ENCODE peak calls at places on chromosomes 3 and 15, in four cellular contexts. W is BJ, Z is heart right ventricle, L is dorsolateral prefrontal cortex. V is an unnamed sample.
A peak's percentile ranks its signal among the peaks of the same experiment; 100 is the strongest.

GRCh38 chr15:61828860-61829513 is 231.3 kb downstream of the VPS13C start:
- DNase-seq in Z (no peak), W (no peak), L (no peak), V (no peak)

GRCh38 chr3:10173926-10174435 is 9.3 kb downstream of the IRAK2 start:
- DNase-seq in Z (peak; percentile 32), W (peak; percentile 78), L (no peak), V (peak; percentile 63)

GRCh38 chr15:82999905-83000671 is 11.4 kb downstream of the C15orf40 start:
- DNase-seq in W (no peak), Z (no peak), L (no peak), V (no peak)

GRCh38 chr15:77036537-77037474 is 34.1 kb downstream of the TSPAN3 start:
- DNase-seq in L (peak; percentile 32), W (no peak), Z (no peak), V (peak; percentile 27)

GRCh38 chr3:9231488-9231887 is 18.0 kb downstream of the SRGAP3 start:
- DNase-seq in W (no peak), Z (no peak), L (no peak), V (no peak)

GRCh38 chr15:58761010-58761388 is 10.1 kb upstream of the MINDY2 start:
- DNase-seq in W (no peak), Z (no peak), L (no peak), V (no peak)

GRCh38 chr3:66411436-66411835 is 89.4 kb downstream of the LRIG1 start:
- DNase-seq in L (no peak), Z (no peak), W (no peak), V (no peak)

GRCh38 chr3:194141415-194142155 is 5.6 kb downstream of the HES1 start:
- DNase-seq in Z (peak; percentile 93), L (peak; percentile 79), W (no peak), V (peak; percentile 88)

GRCh38 chr3:143331336-143331735 is 211.8 kb downstream of the CHST2 start:
- DNase-seq in Z (no peak), W (no peak), L (peak; percentile 37), V (no peak)

GRCh38 chr3:40891186-40891585 is 308.1 kb upstream of the CTNNB1 start:
- DNase-seq in Z (no peak), L (no peak), W (no peak), V (no peak)

GRCh38 chr15:39239562-39239961 is 341.3 kb upstream of the THBS1 start:
- DNase-seq in Z (no peak), L (no peak), W (peak; percentile 73), V (no peak)

GRCh38 chr3:188578579-188579363 is 424.8 kb downstream of the LPP start:
- DNase-seq in L (no peak), W (no peak), Z (peak; percentile 34), V (peak; percentile 30)

GRCh38 chr3:23253214-23253613 is 50.1 kb downstream of the UBE2E2 start:
- DNase-seq in Z (no peak), W (no peak), L (no peak), V (no peak)

GRCh38 chr15:40330368-40330836 is 6.9 kb downstream of the INAFM2 start:
- DNase-seq in L (no peak), W (no peak), Z (no peak), V (peak; percentile 90)

GRCh38 chr3:175865724-175866123 is 1006.6 kb downstream of the NAALADL2 start:
- DNase-seq in Z (no peak), W (no peak), L (no peak), V (no peak)

GRCh38 chr15:101676965-101677364 is 24.8 kb upstream of the TM2D3 start:
- DNase-seq in Z (no peak), W (peak; percentile 81), L (no peak), V (no peak)

GRCh38 chr15:49855917-49856637 is 235.2 kb downstream of the DTWD1 start:
- DNase-seq in W (peak; percentile 94), L (no peak), Z (no peak), V (no peak)

DNA sequence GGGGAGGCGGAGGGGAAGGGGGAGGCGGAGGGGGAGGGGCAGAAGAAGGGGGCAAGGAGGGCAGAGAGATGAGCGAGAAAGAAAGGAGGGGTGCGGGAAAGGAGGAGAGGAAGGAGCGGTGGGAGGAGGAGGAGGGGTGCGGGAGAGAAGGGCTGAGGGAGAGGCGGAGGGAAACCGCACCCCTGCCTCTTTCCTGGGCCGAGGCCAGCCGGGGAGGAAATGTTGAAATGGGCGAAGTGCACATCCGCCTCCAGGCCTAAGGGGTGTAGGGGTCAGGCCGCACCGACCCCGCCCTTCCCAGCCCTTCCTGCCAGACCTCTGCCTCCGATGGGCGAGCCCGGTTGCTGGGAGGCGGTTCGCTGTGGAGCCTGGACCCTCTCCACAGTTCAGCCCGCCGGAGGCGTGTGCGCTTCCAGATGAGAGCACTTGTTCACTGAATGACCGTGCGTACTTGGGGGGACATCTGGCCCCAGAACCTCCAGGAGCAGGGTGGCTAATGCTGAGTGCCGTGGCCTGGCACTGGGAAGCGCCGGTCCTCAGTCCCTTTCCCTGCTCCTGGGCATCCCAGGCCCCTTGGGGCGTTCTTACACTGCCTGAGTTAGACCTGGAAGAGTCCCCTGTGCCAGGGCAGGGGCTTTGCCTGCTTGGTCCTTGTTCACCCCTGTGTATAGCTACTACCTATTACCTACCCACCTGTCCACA is 110.3 kb upstream of the KLF13 start:
- DNase-seq in W (no peak), L (peak; percentile 58), Z (peak; percentile 93), V (peak; percentile 97)
- H3K27me3 ChIP-seq in W (peaks cover 3% of the 10 kb centered on the region), L (no peaks in the 10 kb centered on the region), Z (no peaks in the 10 kb centered on the region), V (no peaks in the 10 kb centered on the region)

GRCh38 chr3:129618186-129618820 is 11.8 kb upstream of the PLXND1 start:
- DNase-seq in L (no peak), Z (peak; percentile 31), W (no peak), V (no peak)
- H3K4me3 ChIP-seq in L (no peak overlapping the region), Z (no peak overlapping the region), W (no peak overlapping the region), V (no peak overlapping the region)

DNA sequence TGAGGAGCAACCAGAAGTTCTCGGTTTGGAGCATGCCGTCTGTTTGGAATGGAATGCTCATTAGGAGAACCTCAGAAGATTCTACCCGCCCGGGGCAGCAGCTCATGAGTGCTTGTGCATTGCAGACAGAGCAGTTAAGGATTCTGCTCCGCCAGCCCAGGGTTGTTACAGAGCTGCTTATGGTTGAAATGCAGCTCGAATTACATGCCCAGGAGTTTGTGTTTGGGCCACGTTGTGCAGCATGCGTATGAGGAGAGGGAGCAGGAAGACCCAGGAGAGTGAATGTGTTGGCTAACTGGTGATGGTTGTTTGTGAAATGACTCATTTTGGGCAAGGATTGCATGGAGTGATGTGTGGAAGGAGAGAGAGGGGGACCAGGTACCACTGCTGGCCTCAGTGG is 9.0 kb downstream of the FGD5 start:
- DNase-seq in L (no peak), Z (no peak), W (no peak), V (no peak)
- H3K27me3 ChIP-seq in L (no peaks in the 10 kb centered on the region), Z (no peaks in the 10 kb centered on the region), W (peaks cover 2% of the 10 kb centered on the region), V (no peaks in the 10 kb centered on the region)

GRCh38 chr3:124969190-124969589 is 34.6 kb upstream of the MUC13 start:
- DNase-seq in W (no peak), L (no peak), Z (no peak), V (no peak)
- H3K4me3 ChIP-seq in W (no peak overlapping the region), L (no peak overlapping the region), Z (no peak overlapping the region), V (no peak overlapping the region)

GRCh38 chr15:93478922-93479321 is 389.9 kb upstream of the RGMA start:
- DNase-seq in Z (no peak), L (no peak), W (no peak), V (no peak)
- H3K27me3 ChIP-seq in Z (no peaks in the 10 kb centered on the region), L (no peaks in the 10 kb centered on the region), W (no peaks in the 10 kb centered on the region), V (no peaks in the 10 kb centered on the region)

GRCh38 chr3:53131136-53131495 is 881 bp upstream of the RFT1 start:
- DNase-seq in W (no peak), Z (no peak), L (no peak), V (no peak)
- H3K4me3 ChIP-seq in W (no peak overlapping the region), Z (peak overlapping the region; percentile 85), L (no peak overlapping the region), V (no peak overlapping the region)

GRCh38 chr3:195812366-195812765 is 637 bp upstream of the MUC4 start:
- DNase-seq in Z (no peak), L (no peak), W (no peak), V (no peak)
- H3K27me3 ChIP-seq in Z (peaks cover 16% of the 10 kb centered on the region), L (no peaks in the 10 kb centered on the region), W (peaks cover 3% of the 10 kb centered on the region), V (no peaks in the 10 kb centered on the region)

DNA sequence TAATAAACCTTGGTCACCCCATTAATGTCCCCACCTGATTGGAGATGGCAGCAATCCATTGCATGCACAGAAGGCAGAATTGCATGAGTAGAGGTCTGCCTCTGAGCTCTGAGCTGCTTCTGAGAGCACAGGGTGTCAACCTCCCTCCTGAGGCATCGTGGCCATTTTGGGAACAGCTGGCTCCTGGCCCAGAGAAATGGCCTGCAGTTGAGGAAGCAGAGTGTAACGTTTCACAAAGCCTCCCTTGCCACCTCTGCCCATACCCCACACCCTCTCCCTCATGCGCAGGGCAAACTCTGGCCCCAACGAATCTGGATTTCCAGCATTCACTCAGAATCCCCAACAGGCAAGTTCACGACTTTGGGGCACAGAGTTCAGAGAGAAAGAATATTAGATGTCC is 198.9 kb downstream of the ADAMTS9 start:
- DNase-seq in Z (no peak), L (no peak), W (no peak), V (no peak)
- H3K4me3 ChIP-seq in Z (peak overlapping the region; percentile 20), L (no peak overlapping the region), W (no peak overlapping the region), V (no peak overlapping the region)